ENCODE peak calls at places on chromosomes 1 and 21, in four cellular contexts. D is astrocyte of the spinal cord, R is SK-N-SH, G is ascending aorta. Z is an unnamed sample.

GRCh38 chr1:150484431-150484830 is 2.8 kb upstream of the TARS2 start:
- DNase-seq in D (no peak), R (no peak), G (no peak), Z (no peak)

GRCh38 chr1:218828125-218828650 is 345.5 kb upstream of the LYPLAL1 start:
- DNase-seq in D (no peak), R (no peak), G (no peak), Z (no peak)

GRCh38 chr1:173405758-173406344 is 71.3 kb upstream of the PRDX6 start:
- DNase-seq in D (peak), R (no peak), G (no peak), Z (no peak)

GRCh38 chr1:43247256-43247921 is 22.4 kb upstream of the TMEM125 start:
- DNase-seq in D (no peak), R (no peak), G (peak), Z (no peak)

GRCh38 chr1:41641941-41642527 is 157.6 kb upstream of the EDN2 start:
- DNase-seq in D (no peak), R (no peak), G (peak), Z (no peak)

GRCh38 chr1:167408355-167408754 is 110.0 kb downstream of the CD247 start:
- DNase-seq in D (no peak), R (no peak), G (no peak), Z (no peak)

GRCh38 chr1:203589201-203589600 is 37.4 kb upstream of the ATP2B4 start:
- DNase-seq in D (no peak), R (peak), G (no peak), Z (no peak)

GRCh38 chr1:38728176-38728908 is 131.2 kb downstream of the RRAGC start:
- DNase-seq in D (peak), R (no peak), G (peak), Z (no peak)

GRCh38 chr1:36576118-36576517 is 93.4 kb upstream of the CSF3R start:
- DNase-seq in D (peak), R (peak), G (no peak), Z (no peak)

GRCh38 chr1:43317817-43318471 is 17.2 kb downstream of the TIE1 start:
- DNase-seq in D (no peak), R (no peak), G (no peak), Z (no peak)

GRCh38 chr1:53125122-53125521 is 17.3 kb downstream of the SLC1A7 start:
- DNase-seq in D (no peak), R (no peak), G (no peak), Z (no peak)

GRCh38 chr1:93703649-93704048 is 22.0 kb upstream of the BCAR3 start:
- DNase-seq in D (no peak), R (no peak), G (peak), Z (no peak)

GRCh38 chr1:22326372-22326915 is 125.2 kb upstream of the ZBTB40 start:
- DNase-seq in D (no peak), R (no peak), G (no peak), Z (no peak)

GRCh38 chr1:198637157-198637556 is 1.7 kb upstream of the PTPRC start:
- DNase-seq in D (no peak), R (no peak), G (no peak), Z (no peak)

GRCh38 chr1:228009116-228009827 is 2.5 kb downstream of the WNT3A start:
- DNase-seq in D (no peak), R (peak), G (peak), Z (no peak)

GRCh38 chr1:217004776-217005436 is 281.7 kb upstream of the ESRRG start:
- DNase-seq in D (no peak), R (no peak), G (no peak), Z (no peak)

GRCh38 chr1:82392513-82392912 is 591.8 kb downstream of the ADGRL2 start:
- DNase-seq in D (peak), R (no peak), G (no peak), Z (no peak)

GRCh38 chr1:218778257-218778656 is 395.4 kb upstream of the LYPLAL1 start:
- DNase-seq in D (no peak), R (no peak), G (no peak), Z (no peak)

GRCh38 chr1:200176181-200176580 is 148.7 kb downstream of the NR5A2 start:
- DNase-seq in D (no peak), R (no peak), G (no peak), Z (no peak)

GRCh38 chr1:206467915-206468314 is 2.4 kb upstream of the IKBKE start:
- DNase-seq in D (no peak), R (no peak), G (peak), Z (no peak)

GRCh38 chr1:43973981-43974442 is 748 bp upstream of the ATP6V0B start:
- DNase-seq in D (no peak), R (no peak), G (no peak), Z (no peak)

GRCh38 chr21:44874497-44875331 is 1.2 kb upstream of the PTTG1IP start:
- DNase-seq in D (no peak), R (no peak), G (peak), Z (no peak)

GRCh38 chr1:19644761-19645543 is 841 bp downstream of the NBL1 start:
- DNase-seq in D (no peak), R (peak), G (no peak), Z (no peak)

GRCh38 chr1:33119532-33120217 is 38.7 kb downstream of the AZIN2 start:
- DNase-seq in D (no peak), R (no peak), G (peak), Z (no peak)

GRCh38 chr1:35666916-35667315 is 25.6 kb upstream of the PSMB2 start:
- DNase-seq in D (no peak), R (no peak), G (no peak), Z (no peak)

GRCh38 chr21:10272216-10272615 is 249.2 kb upstream of the TPTE start:
- DNase-seq in D (no peak), R (no peak), G (no peak), Z (no peak)

GRCh38 chr1:183416850-183417690 is 1.1 kb downstream of the NMNAT2 start:
- DNase-seq in D (peak), R (peak), G (peak), Z (no peak)

GRCh38 chr1:16245476-16246196 is 8.7 kb upstream of the CPLANE2 start:
- DNase-seq in D (no peak), R (no peak), G (no peak), Z (no peak)

GRCh38 chr1:173195596-173196088 is 11.5 kb downstream of the TNFSF4 start:
- DNase-seq in D (no peak), R (no peak), G (no peak), Z (no peak)

GRCh38 chr1:39995973-39996393 is 41.0 kb downstream of the MFSD2A start:
- DNase-seq in D (no peak), R (no peak), G (no peak), Z (no peak)

GRCh38 chr1:35838693-35839245 is 31.0 kb downstream of the AGO4 start:
- DNase-seq in D (no peak), R (no peak), G (no peak), Z (no peak)

GRCh38 chr1:1929639-1930545 is 10.8 kb upstream of the TMEM52 start:
- DNase-seq in D (no peak), R (no peak), G (no peak), Z (no peak)

GRCh38 chr1:97797403-97798183 is 123.2 kb downstream of the DPYD start:
- DNase-seq in D (peak), R (no peak), G (no peak), Z (no peak)

GRCh38 chr21:37582613-37583012 is 216.0 kb downstream of the DYRK1A start:
- DNase-seq in D (peak), R (peak), G (no peak), Z (no peak)

GRCh38 chr21:44911384-44912157 is 9.1 kb downstream of the ITGB2 start:
- DNase-seq in D (no peak), R (peak), G (peak), Z (no peak)

GRCh38 chr1:43199093-43199726 is 27.1 kb downstream of the CFAP57 start:
- DNase-seq in D (no peak), R (no peak), G (no peak), Z (no peak)

GRCh38 chr1:8097077-8097799 is 71.1 kb upstream of the ERRFI1 start:
- DNase-seq in D (peak), R (no peak), G (no peak), Z (no peak)

GRCh38 chr21:45111703-45112102 is 37.3 kb downstream of the ADARB1 start:
- DNase-seq in D (no peak), R (no peak), G (no peak), Z (no peak)

GRCh38 chr1:83756984-83757717 is 241.8 kb downstream of the TTLL7 start:
- DNase-seq in D (no peak), R (no peak), G (no peak), Z (no peak)

GRCh38 chr1:3413975-3414710 is 40.3 kb upstream of the ARHGEF16 start:
- DNase-seq in D (no peak), R (no peak), G (no peak), Z (no peak)
- H3K4me3 ChIP-seq in D (no peak), R (no peak), G (no peak), Z (no peak)

DNA sequence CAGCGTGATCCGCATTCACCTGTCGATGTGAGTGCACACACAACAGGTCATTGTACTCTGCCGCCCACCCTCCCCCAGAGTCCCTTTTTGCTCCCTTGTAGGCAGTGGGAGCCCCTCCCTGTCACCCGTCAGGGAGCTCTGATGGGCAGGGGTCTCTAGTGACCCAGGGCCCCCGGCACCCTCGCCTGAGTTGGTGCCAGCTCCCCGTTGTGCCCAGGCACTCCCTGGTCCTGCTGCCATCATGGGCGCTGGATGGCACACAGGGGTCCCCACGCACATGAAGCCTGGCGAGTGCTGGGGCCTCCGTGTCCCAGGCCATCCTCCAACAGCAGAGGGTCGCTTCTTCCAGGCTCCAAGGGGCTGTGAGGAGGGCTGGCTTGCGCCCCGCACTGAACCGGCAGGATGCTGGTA is 35.2 kb downstream of the KIAA1614 start:
- DNase-seq in D (no peak), R (peak), G (no peak), Z (no peak)
- H3K4me3 ChIP-seq in D (no peak), R (no peak), G (no peak), Z (no peak)

GRCh38 chr1:214306270-214306669 is 25.3 kb downstream of the SMYD2 start:
- DNase-seq in D (no peak), R (no peak), G (no peak), Z (no peak)

GRCh38 chr1:214305164-214305751 is 24.3 kb downstream of the SMYD2 start:
- DNase-seq in D (no peak), R (no peak), G (no peak), Z (no peak)

GRCh38 chr1:214303106-214303505 is 22.1 kb downstream of the SMYD2 start:
- DNase-seq in D (no peak), R (no peak), G (no peak), Z (no peak)

DNA sequence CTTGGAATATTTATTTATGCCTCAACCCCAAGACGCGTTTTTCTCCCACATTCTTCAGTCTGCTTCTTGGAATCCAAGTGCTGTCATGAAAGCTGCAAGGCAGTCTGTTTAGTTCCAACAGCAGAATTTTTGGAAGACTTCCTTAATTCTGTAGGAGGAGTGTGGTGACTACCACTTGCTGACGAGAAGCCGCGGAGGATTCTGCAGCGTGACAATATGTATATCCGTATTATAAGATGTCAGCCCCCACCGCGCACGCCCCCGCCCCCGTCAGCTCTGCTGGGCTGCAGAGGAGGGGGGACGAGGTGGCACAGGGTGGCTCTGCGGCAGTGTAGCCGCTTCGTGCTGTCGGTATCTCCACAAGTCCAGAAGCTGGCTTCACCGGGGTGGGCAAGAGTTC is 22.6 kb downstream of the SMYD2 start:
- DNase-seq in D (no peak), R (no peak), G (no peak), Z (no peak)
- H3K4me3 ChIP-seq in D (no peak), R (no peak), G (peak), Z (no peak)

GRCh38 chr1:201282931-201283829 is at the start of gene PKP1:
- DNase-seq in D (no peak), R (no peak), G (no peak), Z (no peak)
- H3K4me3 ChIP-seq in D (peak), R (no peak), G (peak), Z (peak)

DNA sequence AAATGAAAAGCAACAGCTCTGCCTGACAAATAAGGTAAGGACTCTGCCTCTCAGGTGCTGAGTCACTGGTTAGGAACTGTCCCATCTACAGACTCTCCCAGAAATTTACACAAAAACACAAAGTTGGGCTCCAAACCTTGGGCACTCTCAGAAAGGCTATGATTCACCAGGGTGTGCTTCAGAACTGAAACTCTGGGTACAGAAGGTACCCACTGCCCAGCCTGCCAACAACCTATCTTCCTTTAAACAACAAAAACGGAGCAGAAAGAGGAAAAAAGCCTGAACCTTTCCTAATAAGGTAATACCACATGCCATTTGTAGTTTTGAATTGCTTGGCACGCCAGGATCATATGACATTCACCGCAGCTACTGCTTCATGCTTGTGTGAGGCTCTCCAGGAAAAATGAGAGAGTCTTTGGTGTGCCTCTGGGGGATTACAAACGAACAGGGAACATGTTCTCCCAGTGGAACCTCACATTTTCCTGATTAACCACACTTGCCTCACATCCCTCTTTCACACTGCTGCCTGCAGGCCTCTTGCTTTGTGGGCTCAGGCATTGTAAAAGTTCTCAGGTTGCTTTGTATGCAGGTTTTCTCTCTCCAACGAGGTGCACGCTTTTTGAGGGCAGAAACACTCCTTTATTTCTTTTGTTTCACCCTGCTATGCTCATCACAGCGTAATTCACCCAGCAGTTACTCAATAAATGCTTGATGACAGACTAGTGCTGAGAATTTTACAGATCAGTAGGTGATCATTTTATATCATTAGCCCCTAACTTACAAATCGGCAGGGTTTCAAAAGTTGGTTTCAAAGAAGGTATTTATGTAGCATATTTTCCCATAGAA is 65.1 kb downstream of the GADD45A start:
- DNase-seq in D (peak), R (no peak), G (peak), Z (no peak)
- H3K4me3 ChIP-seq in D (peak), R (no peak), G (peak), Z (peak)

GRCh38 chr1:214499732-214500131 is 51.7 kb downstream of the PTPN14 start:
- DNase-seq in D (no peak), R (no peak), G (no peak), Z (no peak)

GRCh38 chr1:214503553-214503952 is 47.8 kb downstream of the PTPN14 start:
- DNase-seq in D (no peak), R (no peak), G (no peak), Z (no peak)

GRCh38 chr1:214498030-214498429 is 53.4 kb downstream of the PTPN14 start:
- DNase-seq in D (no peak), R (no peak), G (no peak), Z (no peak)

GRCh38 chr1:214504330-214504729 is 47.1 kb downstream of the PTPN14 start:
- DNase-seq in D (no peak), R (no peak), G (no peak), Z (no peak)

GRCh38 chr1:214500349-214501055 is 50.9 kb downstream of the PTPN14 start:
- DNase-seq in D (no peak), R (no peak), G (no peak), Z (no peak)
- H3K4me3 ChIP-seq in D (no peak), R (no peak), G (no peak), Z (no peak)

Z was measured in esophagus squamous epithelium.